ENCODE peak calls at places on chromosomes 16 and 17, in four cellular contexts. One of them, this sample, is unnamed.

GRCh38 chr17:60525347-60525623 is 757 bp downstream of the APPBP2 start:
- DNase-seq in NCI-H2081: no peak
- DNase-seq in GM12892: no peak
- DNase-seq in stimulated activated CD4-positive, alpha-beta T cell treated with anti-CD3 and anti-CD28 coated beads, TNF-alpha, amount 100 ng/mL, for 48 hours: no peak
- DNase-seq in this sample: no peak

GRCh38 chr17:63398680-63399079 is 47.4 kb downstream of the CYB561 start:
- DNase-seq in NCI-H2081: no peak
- DNase-seq in GM12892: no peak
- DNase-seq in stimulated activated CD4-positive, alpha-beta T cell treated with anti-CD3 and anti-CD28 coated beads, TNF-alpha, amount 100 ng/mL, for 48 hours: no peak
- DNase-seq in this sample: no peak

GRCh38 chr17:72684405-72685020 is 408.0 kb downstream of the SLC39A11 start:
- DNase-seq in NCI-H2081: no peak
- DNase-seq in GM12892: no peak
- DNase-seq in stimulated activated CD4-positive, alpha-beta T cell treated with anti-CD3 and anti-CD28 coated beads, TNF-alpha, amount 100 ng/mL, for 48 hours: no peak
- DNase-seq in this sample: no peak

GRCh38 chr17:38419508-38419981 is 8.7 kb upstream of the ARHGAP23 start:
- DNase-seq in NCI-H2081: no peak
- DNase-seq in GM12892: no peak
- DNase-seq in stimulated activated CD4-positive, alpha-beta T cell treated with anti-CD3 and anti-CD28 coated beads, TNF-alpha, amount 100 ng/mL, for 48 hours: no peak
- DNase-seq in this sample: no peak

GRCh38 chr16:52440248-52440647 is 106.7 kb downstream of the TOX3 start:
- DNase-seq in NCI-H2081: no peak
- DNase-seq in GM12892: no peak
- DNase-seq in stimulated activated CD4-positive, alpha-beta T cell treated with anti-CD3 and anti-CD28 coated beads, TNF-alpha, amount 100 ng/mL, for 48 hours: no peak
- DNase-seq in this sample: no peak

GRCh38 chr17:66704858-66705257 is 130.1 kb upstream of the CACNG5 start:
- DNase-seq in NCI-H2081: no peak
- DNase-seq in GM12892: no peak
- DNase-seq in stimulated activated CD4-positive, alpha-beta T cell treated with anti-CD3 and anti-CD28 coated beads, TNF-alpha, amount 100 ng/mL, for 48 hours: no peak
- DNase-seq in this sample: no peak

GRCh38 chr16:26700250-26700649 is 366.5 kb upstream of the C16orf82 start:
- DNase-seq in NCI-H2081: no peak
- DNase-seq in GM12892: no peak
- DNase-seq in stimulated activated CD4-positive, alpha-beta T cell treated with anti-CD3 and anti-CD28 coated beads, TNF-alpha, amount 100 ng/mL, for 48 hours: no peak
- DNase-seq in this sample: no peak

GRCh38 chr17:6286239-6286638 is 148.7 kb downstream of the AIPL1 start:
- DNase-seq in NCI-H2081: no peak
- DNase-seq in GM12892: no peak
- DNase-seq in stimulated activated CD4-positive, alpha-beta T cell treated with anti-CD3 and anti-CD28 coated beads, TNF-alpha, amount 100 ng/mL, for 48 hours: no peak
- DNase-seq in this sample: no peak

GRCh38 chr17:18184143-18185007 is 747 bp downstream of the ALKBH5 start:
- DNase-seq in NCI-H2081: peak
- DNase-seq in GM12892: no peak
- DNase-seq in stimulated activated CD4-positive, alpha-beta T cell treated with anti-CD3 and anti-CD28 coated beads, TNF-alpha, amount 100 ng/mL, for 48 hours: peak
- DNase-seq in this sample: no peak

GRCh38 chr17:2982854-2983636 is 80.4 kb downstream of the OR1D5 start:
- DNase-seq in NCI-H2081: no peak
- DNase-seq in GM12892: no peak
- DNase-seq in stimulated activated CD4-positive, alpha-beta T cell treated with anti-CD3 and anti-CD28 coated beads, TNF-alpha, amount 100 ng/mL, for 48 hours: no peak
- DNase-seq in this sample: no peak

GRCh38 chr16:85316321-85316919 is 204.1 kb upstream of the CIBAR2 start:
- DNase-seq in NCI-H2081: peak
- DNase-seq in GM12892: peak
- DNase-seq in stimulated activated CD4-positive, alpha-beta T cell treated with anti-CD3 and anti-CD28 coated beads, TNF-alpha, amount 100 ng/mL, for 48 hours: peak
- DNase-seq in this sample: peak

This sample was measured in GM19239.